ENCODE peak calls at places on chromosomes 16 and 17, in four cellular contexts. W, R, Q and N are unnamed samples.

GRCh38 chr16:28984619-28985135 is at the start of gene LAT:
- DNase-seq in Q (peak; percentile 76), W (no peak), R (no peak), N (peak; percentile 69)

GRCh38 chr17:65418622-65419021 is 142.8 kb downstream of the AXIN2 start:
- DNase-seq in R (no peak), Q (no peak), W (no peak), N (no peak)

GRCh38 chr17:50292465-50292864 is 18.2 kb downstream of the TMEM92 start:
- DNase-seq in R (no peak), Q (no peak), W (no peak), N (no peak)

GRCh38 chr16:4450921-4451619 is 23.4 kb downstream of the NMRAL1 start:
- DNase-seq in R (no peak), Q (no peak), W (no peak), N (no peak)

GRCh38 chr16:59111280-59111679 is 377.2 kb upstream of the GOT2 start:
- DNase-seq in W (no peak), Q (no peak), R (no peak), N (no peak)

GRCh38 chr16:70331588-70332358 is 14.9 kb upstream of the DDX19A start:
- DNase-seq in R (peak; percentile 16), Q (no peak), W (no peak), N (no peak)

GRCh38 chr16:17529982-17530760 is 59.4 kb upstream of the XYLT1 start:
- DNase-seq in Q (peak; percentile 27), R (no peak), W (no peak), N (peak; percentile 41)

GRCh38 chr17:278055-279028 is 74.3 kb downstream of the RPH3AL start:
- DNase-seq in R (no peak), W (peak; percentile 15), Q (peak; percentile 9), N (no peak)

GRCh38 chr17:46264456-46265198 is 30.3 kb upstream of the LRRC37A start:
- DNase-seq in R (peak; percentile 92), Q (no peak), W (no peak), N (no peak)

GRCh38 chr17:1379930-1380313 is 20.1 kb downstream of the YWHAE start:
- DNase-seq in W (no peak), Q (no peak), R (no peak), N (peak; percentile 50)

GRCh38 chr17:57438031-57438731 is 181.9 kb downstream of the MSI2 start:
- DNase-seq in W (no peak), R (no peak), Q (no peak), N (no peak)

GRCh38 chr17:37043201-37043600 is 94.4 kb downstream of the AATF start:
- DNase-seq in Q (no peak), R (no peak), W (no peak), N (no peak)

GRCh38 chr16:16105646-16106045 is 117.6 kb downstream of the ABCC6 start:
- DNase-seq in W (no peak), R (no peak), Q (no peak), N (no peak)

GRCh38 chr17:82108038-82108998 is 10.3 kb upstream of the FASN start:
- DNase-seq in W (no peak), Q (no peak), R (no peak), N (no peak)

GRCh38 chr16:2842340-2843000 is 12.4 kb downstream of the ZG16B start:
- DNase-seq in Q (peak; percentile 73), W (peak; percentile 67), R (peak; percentile 54), N (peak; percentile 52)

GRCh38 chr17:45282683-45283644 is 21.1 kb upstream of the SPATA32 start:
- DNase-seq in W (peak; percentile 60), R (peak; percentile 77), Q (no peak), N (no peak)

GRCh38 chr17:9646556-9646905 is 1.2 kb downstream of the USP43 start:
- DNase-seq in R (no peak), Q (no peak), W (no peak), N (no peak)

GRCh38 chr17:83067071-83067717 is 12.2 kb upstream of the METRNL start:
- DNase-seq in R (no peak), W (peak; percentile 34), Q (no peak), N (no peak)

GRCh38 chr16:64982581-64982980 is 139.3 kb downstream of the CDH11 start:
- DNase-seq in W (no peak), R (peak; percentile 54), Q (no peak), N (no peak)

GRCh38 chr17:57519199-57519598 is 225.9 kb downstream of the CCDC182 start:
- DNase-seq in W (no peak), Q (no peak), R (no peak), N (no peak)

GRCh38 chr16:9401173-9401572 is 309.7 kb downstream of the HAPSTR1 start:
- DNase-seq in Q (no peak), W (no peak), R (no peak), N (no peak)

GRCh38 chr17:17569691-17570090 is 21.8 kb downstream of the PEMT start:
- DNase-seq in Q (no peak), W (no peak), R (no peak), N (no peak)

GRCh38 chr16:73179671-73180370 is 131.9 kb upstream of the ZFHX3 start:
- DNase-seq in W (no peak), R (no peak), Q (no peak), N (no peak)

GRCh38 chr17:32516450-32516849 is 29.7 kb downstream of the CDK5R1 start:
- DNase-seq in R (no peak), Q (no peak), W (no peak), N (no peak)
- H3K4me3 ChIP-seq in R (no peak overlapping the region), Q (no peak overlapping the region), W (no peak overlapping the region), N (no peak overlapping the region)

GRCh38 chr17:15954222-15954621 is 9.3 kb downstream of the ADORA2B start:
- DNase-seq in W (no peak), Q (no peak), R (peak; percentile 83), N (no peak)
- H3K27ac ChIP-seq in W (no peak overlapping the region), Q (no peak overlapping the region), R (no peak overlapping the region), N (no peak overlapping the region)

GRCh38 chr16:23131841-23132576 is 17.2 kb downstream of the USP31 start:
- DNase-seq in R (peak; percentile 48), Q (no peak), W (no peak), N (no peak)
- H3K4me3 ChIP-seq in R (no peak overlapping the region), Q (no peak overlapping the region), W (no peak overlapping the region), N (no peak overlapping the region)

DNA sequence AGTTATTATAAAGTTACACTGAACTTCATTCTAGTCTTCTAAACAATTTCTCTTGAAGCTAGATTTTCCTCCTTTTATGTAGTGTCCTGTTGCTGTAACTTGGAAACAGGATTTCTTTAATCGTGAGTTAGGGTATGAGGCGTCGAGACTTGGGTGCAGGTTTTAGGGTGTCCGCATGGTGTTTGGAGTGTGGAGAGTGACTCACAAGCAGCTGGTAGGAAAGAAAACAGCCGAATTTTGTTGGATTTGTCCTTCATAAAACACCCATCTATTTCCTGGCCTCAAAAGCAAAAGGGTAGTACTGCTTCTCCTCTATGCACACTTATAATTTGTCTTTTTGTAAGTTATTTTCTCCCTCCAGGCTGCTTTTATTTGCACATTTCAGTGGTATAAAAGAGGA is 1.6 kb downstream of the RPTOR start:
- DNase-seq in R (no peak), Q (no peak), W (no peak), N (no peak)
- H3K27ac ChIP-seq in R (no peak overlapping the region), Q (no peak overlapping the region), W (no peak overlapping the region), N (peak overlapping the region; percentile 14)

GRCh38 chr16:84730406-84731106 is 30.8 kb downstream of the USP10 start:
- DNase-seq in Q (no peak), R (peak; percentile 93), W (peak; percentile 70), N (no peak)

GRCh38 chr16:84735846-84736586 is 36.2 kb downstream of the USP10 start:
- DNase-seq in R (peak; percentile 54), Q (no peak), W (peak; percentile 55), N (no peak)

GRCh38 chr16:84728853-84729424 is 29.1 kb downstream of the USP10 start:
- DNase-seq in Q (no peak), W (no peak), R (no peak), N (no peak)

GRCh38 chr16:84729716-84730320 is 30.0 kb downstream of the USP10 start:
- DNase-seq in R (no peak), Q (no peak), W (no peak), N (no peak)

DNA sequence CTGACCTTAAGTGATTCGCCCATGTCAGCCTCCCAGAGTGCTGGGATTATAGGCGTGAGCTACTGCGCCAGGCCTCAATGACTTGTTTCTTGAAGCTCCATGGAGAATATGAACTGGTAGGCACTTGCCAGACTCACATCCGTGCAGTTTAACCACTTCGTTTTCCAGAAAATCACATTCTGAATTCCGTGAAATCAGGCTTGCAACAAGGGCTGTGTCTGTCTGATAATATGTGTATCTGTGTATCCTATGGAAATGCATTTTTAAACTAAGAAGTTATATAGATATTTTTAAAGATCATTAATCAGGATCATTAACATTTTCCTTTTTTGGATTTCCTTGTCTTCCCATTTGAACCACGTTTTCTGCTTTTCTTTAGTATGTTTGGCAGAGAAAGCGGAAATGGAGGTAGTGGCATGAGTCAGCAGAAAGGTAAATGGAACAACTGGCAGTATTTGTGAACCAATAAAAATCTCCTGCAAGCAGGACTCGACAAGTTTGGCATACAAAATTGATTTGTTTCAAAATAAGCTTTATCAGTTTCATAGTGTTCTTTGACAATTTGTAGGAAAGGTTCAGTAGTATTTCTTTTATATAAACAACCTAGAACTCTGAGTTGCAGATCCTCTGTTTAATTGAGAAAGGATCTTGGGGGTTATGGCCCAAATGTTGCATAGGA is 33.0 kb downstream of the USP10 start:
- DNase-seq in W (no peak), Q (no peak), R (no peak), N (no peak)
- H3K4me3 ChIP-seq in W (no peak overlapping the region), Q (no peak overlapping the region), R (no peak overlapping the region), N (no peak overlapping the region)